ENCODE peak calls at places on chromosomes 3 and 15, in eight cellular contexts. One of them, this sample, is unnamed.
A peak's percentile ranks its signal among the peaks of the same experiment; 100 is the strongest.

GRCh38 chr15:79168922-79169322 is 78.3 kb upstream of the RASGRF1 start:
- DNase-seq in MM.1S: no peak
- DNase-seq in MCF 10A: peak; percentile 31
- DNase-seq in tibial artery: no peak
- DNase-seq in GM12892: no peak
- DNase-seq in 8988T: no peak
- DNase-seq in anterior cingulate cortex: peak; percentile 38
- DNase-seq in hepatic stellate cell: no peak
- DNase-seq in this sample: no peak

GRCh38 chr15:29887719-29888118 is 65.5 kb upstream of the TJP1 start:
- DNase-seq in MM.1S: no peak
- DNase-seq in MCF 10A: peak; percentile 8
- DNase-seq in tibial artery: no peak
- DNase-seq in GM12892: no peak
- DNase-seq in 8988T: no peak
- DNase-seq in anterior cingulate cortex: no peak
- DNase-seq in hepatic stellate cell: no peak
- DNase-seq in this sample: no peak

GRCh38 chr3:22900296-22900695 is 302.8 kb upstream of the UBE2E2 start:
- DNase-seq in MM.1S: no peak
- DNase-seq in MCF 10A: peak; percentile 44
- DNase-seq in tibial artery: no peak
- DNase-seq in GM12892: no peak
- DNase-seq in 8988T: no peak
- DNase-seq in anterior cingulate cortex: no peak
- DNase-seq in hepatic stellate cell: no peak
- DNase-seq in this sample: no peak

GRCh38 chr3:195815169-195815771 is 3.5 kb upstream of the MUC4 start:
- DNase-seq in MM.1S: no peak
- DNase-seq in MCF 10A: no peak
- DNase-seq in tibial artery: no peak
- DNase-seq in GM12892: no peak
- DNase-seq in 8988T: no peak
- DNase-seq in anterior cingulate cortex: no peak
- DNase-seq in hepatic stellate cell: no peak
- DNase-seq in this sample: no peak

GRCh38 chr15:90930861-90931629 is 1.3 kb downstream of the HDDC3 start:
- DNase-seq in MM.1S: peak; percentile 17
- DNase-seq in MCF 10A: peak; percentile 5
- DNase-seq in tibial artery: no peak
- DNase-seq in GM12892: no peak
- DNase-seq in 8988T: no peak
- DNase-seq in anterior cingulate cortex: no peak
- DNase-seq in hepatic stellate cell: peak; percentile 45
- DNase-seq in this sample: no peak

GRCh38 chr3:183132409-183132808 is 30.1 kb downstream of the LAMP3 start:
- DNase-seq in MM.1S: no peak
- DNase-seq in MCF 10A: no peak
- DNase-seq in tibial artery: no peak
- DNase-seq in GM12892: no peak
- DNase-seq in 8988T: no peak
- DNase-seq in anterior cingulate cortex: no peak
- DNase-seq in hepatic stellate cell: no peak
- DNase-seq in this sample: no peak

GRCh38 chr15:63938486-63939061 is 104.8 kb upstream of the HERC1 start:
- DNase-seq in MM.1S: no peak
- DNase-seq in MCF 10A: no peak
- DNase-seq in tibial artery: no peak
- DNase-seq in GM12892: no peak
- DNase-seq in 8988T: no peak
- DNase-seq in anterior cingulate cortex: no peak
- DNase-seq in hepatic stellate cell: no peak
- DNase-seq in this sample: no peak

GRCh38 chr15:20340331-20340811 is 201.2 kb downstream of the GOLGA6L6 start:
- DNase-seq in MM.1S: peak; percentile 9
- DNase-seq in MCF 10A: no peak
- DNase-seq in tibial artery: peak; percentile 87
- DNase-seq in GM12892: no peak
- DNase-seq in 8988T: no peak
- DNase-seq in anterior cingulate cortex: no peak
- DNase-seq in hepatic stellate cell: peak; percentile 0
- DNase-seq in this sample: no peak

GRCh38 chr3:132457301-132457700 is 40.0 kb downstream of the DNAJC13 start:
- DNase-seq in MM.1S: no peak
- DNase-seq in MCF 10A: no peak
- DNase-seq in tibial artery: no peak
- DNase-seq in GM12892: no peak
- DNase-seq in 8988T: no peak
- DNase-seq in anterior cingulate cortex: no peak
- DNase-seq in hepatic stellate cell: no peak
- DNase-seq in this sample: no peak

GRCh38 chr3:77309460-77309859 is 269.6 kb downstream of the ROBO2 start:
- DNase-seq in MM.1S: no peak
- DNase-seq in MCF 10A: no peak
- DNase-seq in tibial artery: no peak
- DNase-seq in GM12892: no peak
- DNase-seq in 8988T: no peak
- DNase-seq in anterior cingulate cortex: no peak
- DNase-seq in hepatic stellate cell: no peak
- DNase-seq in this sample: no peak

GRCh38 chr3:88000853-88001252 is 58.0 kb downstream of the CGGBP1 start:
- DNase-seq in MM.1S: no peak
- DNase-seq in MCF 10A: no peak
- DNase-seq in tibial artery: no peak
- DNase-seq in GM12892: no peak
- DNase-seq in 8988T: no peak
- DNase-seq in anterior cingulate cortex: no peak
- DNase-seq in hepatic stellate cell: no peak
- DNase-seq in this sample: no peak

GRCh38 chr3:185995352-185995751 is 57.5 kb upstream of the TRA2B start:
- DNase-seq in MM.1S: no peak
- DNase-seq in MCF 10A: peak; percentile 51
- DNase-seq in tibial artery: no peak
- DNase-seq in GM12892: no peak
- DNase-seq in 8988T: no peak
- DNase-seq in anterior cingulate cortex: no peak
- DNase-seq in hepatic stellate cell: peak; percentile 26
- DNase-seq in this sample: no peak

GRCh38 chr3:133949438-133949837 is 53.8 kb upstream of the RAB6B start:
- DNase-seq in MM.1S: no peak
- DNase-seq in MCF 10A: peak; percentile 83
- DNase-seq in tibial artery: no peak
- DNase-seq in GM12892: no peak
- DNase-seq in 8988T: no peak
- DNase-seq in anterior cingulate cortex: no peak
- DNase-seq in hepatic stellate cell: no peak
- DNase-seq in this sample: no peak

GRCh38 chr3:133745981-133746721 is at the start of gene TF:
- DNase-seq in MM.1S: no peak
- DNase-seq in MCF 10A: no peak
- DNase-seq in tibial artery: no peak
- DNase-seq in GM12892: no peak
- DNase-seq in 8988T: no peak
- DNase-seq in anterior cingulate cortex: peak; percentile 79
- DNase-seq in hepatic stellate cell: no peak
- DNase-seq in this sample: no peak

GRCh38 chr3:41893977-41894376 is 67.9 kb downstream of the ULK4 start:
- DNase-seq in MM.1S: peak; percentile 21
- DNase-seq in MCF 10A: peak; percentile 65
- DNase-seq in tibial artery: no peak
- DNase-seq in GM12892: no peak
- DNase-seq in 8988T: no peak
- DNase-seq in anterior cingulate cortex: no peak
- DNase-seq in hepatic stellate cell: peak; percentile 34
- DNase-seq in this sample: peak; percentile 51

GRCh38 chr3:45208587-45208986 is 17.5 kb downstream of the TMEM158 start:
- DNase-seq in MM.1S: no peak
- DNase-seq in MCF 10A: no peak
- DNase-seq in tibial artery: no peak
- DNase-seq in GM12892: no peak
- DNase-seq in 8988T: no peak
- DNase-seq in anterior cingulate cortex: no peak
- DNase-seq in hepatic stellate cell: no peak
- DNase-seq in this sample: no peak

GRCh38 chr3:54986294-54986693 is 58.4 kb upstream of the LRTM1 start:
- DNase-seq in MM.1S: no peak
- DNase-seq in MCF 10A: no peak
- DNase-seq in tibial artery: no peak
- DNase-seq in GM12892: no peak
- DNase-seq in 8988T: no peak
- DNase-seq in anterior cingulate cortex: no peak
- DNase-seq in hepatic stellate cell: no peak
- DNase-seq in this sample: no peak

GRCh38 chr15:40182358-40183029 is 21.6 kb downstream of the BUB1B start:
- DNase-seq in MM.1S: no peak
- DNase-seq in MCF 10A: no peak
- DNase-seq in tibial artery: no peak
- DNase-seq in GM12892: no peak
- DNase-seq in 8988T: no peak
- DNase-seq in anterior cingulate cortex: no peak
- DNase-seq in hepatic stellate cell: no peak
- DNase-seq in this sample: no peak

GRCh38 chr3:32304510-32304909 is 66.0 kb downstream of the CMTM8 start:
- DNase-seq in MM.1S: no peak
- DNase-seq in MCF 10A: no peak
- DNase-seq in tibial artery: no peak
- DNase-seq in GM12892: no peak
- DNase-seq in 8988T: no peak
- DNase-seq in anterior cingulate cortex: no peak
- DNase-seq in hepatic stellate cell: no peak
- DNase-seq in this sample: no peak

GRCh38 chr3:79521221-79521848 is 246.5 kb downstream of the ROBO1 start:
- DNase-seq in MM.1S: peak; percentile 65
- DNase-seq in MCF 10A: peak; percentile 63
- DNase-seq in tibial artery: no peak
- DNase-seq in GM12892: no peak
- DNase-seq in 8988T: no peak
- DNase-seq in anterior cingulate cortex: no peak
- DNase-seq in hepatic stellate cell: no peak
- DNase-seq in this sample: peak; percentile 55

GRCh38 chr3:48187579-48188265 is 495 bp downstream of the CDC25A start:
- DNase-seq in MM.1S: peak; percentile 53
- DNase-seq in MCF 10A: no peak
- DNase-seq in tibial artery: peak; percentile 68
- DNase-seq in GM12892: no peak
- DNase-seq in 8988T: no peak
- DNase-seq in anterior cingulate cortex: no peak
- DNase-seq in hepatic stellate cell: peak; percentile 32
- DNase-seq in this sample: peak; percentile 26

GRCh38 chr3:13613343-13614190 is 64.6 kb downstream of the FBLN2 start:
- DNase-seq in MM.1S: no peak
- DNase-seq in MCF 10A: no peak
- DNase-seq in tibial artery: peak; percentile 19
- DNase-seq in GM12892: no peak
- DNase-seq in 8988T: no peak
- DNase-seq in anterior cingulate cortex: no peak
- DNase-seq in hepatic stellate cell: no peak
- DNase-seq in this sample: no peak

GRCh38 chr3:139425745-139426400 is 36.4 kb upstream of the COPB2 start:
- DNase-seq in MM.1S: no peak
- DNase-seq in MCF 10A: no peak
- DNase-seq in tibial artery: no peak
- DNase-seq in GM12892: no peak
- DNase-seq in 8988T: no peak
- DNase-seq in anterior cingulate cortex: no peak
- DNase-seq in hepatic stellate cell: no peak
- DNase-seq in this sample: no peak

GRCh38 chr3:16417945-16418739 is 95.4 kb downstream of the RFTN1 start:
- DNase-seq in MM.1S: no peak
- DNase-seq in MCF 10A: no peak
- DNase-seq in tibial artery: no peak
- DNase-seq in GM12892: no peak
- DNase-seq in 8988T: no peak
- DNase-seq in anterior cingulate cortex: no peak
- DNase-seq in hepatic stellate cell: no peak
- DNase-seq in this sample: no peak

GRCh38 chr3:30779686-30780287 is 114.7 kb downstream of the GADL1 start:
- DNase-seq in MM.1S: peak; percentile 15
- DNase-seq in MCF 10A: peak; percentile 65
- DNase-seq in tibial artery: no peak
- DNase-seq in GM12892: no peak
- DNase-seq in 8988T: no peak
- DNase-seq in anterior cingulate cortex: no peak
- DNase-seq in hepatic stellate cell: peak; percentile 19
- DNase-seq in this sample: peak; percentile 53

GRCh38 chr3:126954141-126954845 is 28.6 kb upstream of the PLXNA1 start:
- DNase-seq in MM.1S: no peak
- DNase-seq in MCF 10A: no peak
- DNase-seq in tibial artery: peak; percentile 43
- DNase-seq in GM12892: no peak
- DNase-seq in 8988T: no peak
- DNase-seq in anterior cingulate cortex: no peak
- DNase-seq in hepatic stellate cell: no peak
- DNase-seq in this sample: no peak

This sample was measured in NAMALWA.